ENCODE peak calls at places on chromosome 2, in four cellular contexts. One of them, this sample, is unnamed.

GRCh38 chr2:232731470-232731869 is 34.3 kb downstream of the GIGYF2 start:
- DNase-seq in fibroblast of pulmonary artery: peak
- DNase-seq in H54: no peak
- DNase-seq in foreskin fibroblast: no peak
- DNase-seq in this sample: no peak

GRCh38 chr2:100422320-100422719 is 4.9 kb upstream of the CHST10 start:
- DNase-seq in foreskin fibroblast: peak
- DNase-seq in fibroblast of pulmonary artery: peak
- DNase-seq in H54: peak
- DNase-seq in this sample: peak

GRCh38 chr2:206721216-206721920 is 3.2 kb upstream of the DYTN start:
- DNase-seq in H54: no peak
- DNase-seq in fibroblast of pulmonary artery: no peak
- DNase-seq in foreskin fibroblast: no peak
- DNase-seq in this sample: no peak

GRCh38 chr2:71685073-71685848 is 231.9 kb downstream of the DYSF start:
- DNase-seq in fibroblast of pulmonary artery: no peak
- DNase-seq in H54: no peak
- DNase-seq in foreskin fibroblast: no peak
- DNase-seq in this sample: no peak

GRCh38 chr2:37892436-37893114 is 32.5 kb upstream of the RMDN2 start:
- DNase-seq in H54: no peak
- DNase-seq in fibroblast of pulmonary artery: no peak
- DNase-seq in foreskin fibroblast: no peak
- DNase-seq in this sample: peak

GRCh38 chr2:29106241-29106640 is 9.0 kb upstream of the CLIP4 start:
- DNase-seq in H54: no peak
- DNase-seq in foreskin fibroblast: no peak
- DNase-seq in fibroblast of pulmonary artery: no peak
- DNase-seq in this sample: no peak

GRCh38 chr2:216971632-216972031 is 111.8 kb upstream of the TNP1 start:
- DNase-seq in foreskin fibroblast: no peak
- DNase-seq in fibroblast of pulmonary artery: no peak
- DNase-seq in H54: no peak
- DNase-seq in this sample: no peak

GRCh38 chr2:44360749-44361329 is 455 bp downstream of the PREPL start:
- DNase-seq in foreskin fibroblast: no peak
- DNase-seq in H54: no peak
- DNase-seq in fibroblast of pulmonary artery: peak
- DNase-seq in this sample: no peak

GRCh38 chr2:70558195-70558808 is 4.7 kb upstream of the TGFA start:
- DNase-seq in fibroblast of pulmonary artery: no peak
- DNase-seq in foreskin fibroblast: no peak
- DNase-seq in H54: no peak
- DNase-seq in this sample: no peak

GRCh38 chr2:120559401-120559800 is 176.3 kb upstream of the GLI2 start:
- DNase-seq in fibroblast of pulmonary artery: peak
- DNase-seq in H54: peak
- DNase-seq in foreskin fibroblast: peak
- DNase-seq in this sample: no peak

GRCh38 chr2:38178556-38179419 is 102.8 kb upstream of the CYP1B1 start:
- DNase-seq in foreskin fibroblast: peak
- DNase-seq in fibroblast of pulmonary artery: peak
- DNase-seq in H54: peak
- DNase-seq in this sample: peak

GRCh38 chr2:217816396-217816869 is 186.4 kb downstream of the TNS1 start:
- DNase-seq in foreskin fibroblast: no peak
- DNase-seq in fibroblast of pulmonary artery: peak
- DNase-seq in H54: no peak
- DNase-seq in this sample: peak

This sample was measured in endothelial cell of umbilical vein.